ENCODE peak calls at places on chromosomes 16 and 17, in five cellular contexts. N, E, G, I and B are unnamed samples. For H3K4me1, the result is how much of the 10 kb centered on the place peaks cover.

GRCh38 chr16:83171396-83171795 is 544.6 kb downstream of the CDH13 start:
- DNase-seq in N (no peak), E (no peak), G (no peak), I (no peak), B (no peak)

GRCh38 chr16:81190667-81191066 is 47.8 kb upstream of the BCO1 start:
- DNase-seq in N (no peak), E (peak), G (no peak), I (no peak), B (no peak)

GRCh38 chr17:36019423-36019822 is 1.7 kb upstream of the CCL23 start:
- DNase-seq in N (no peak), E (no peak), G (no peak), I (no peak), B (no peak)

GRCh38 chr17:73311781-73312641 is at the start of gene CDC42EP4:
- DNase-seq in N (peak), E (peak), G (peak), I (peak), B (peak)

GRCh38 chr16:19555938-19556778 is 655 bp downstream of the VPS35L start:
- DNase-seq in N (no peak), E (peak), G (no peak), I (peak), B (peak)

GRCh38 chr17:67585077-67585602 is 132.6 kb upstream of the NOL11 start:
- DNase-seq in N (no peak), E (peak), G (no peak), I (no peak), B (peak)

GRCh38 chr16:49365711-49366509 is 7.7 kb upstream of the C16orf78 start:
- DNase-seq in N (no peak), E (no peak), G (no peak), I (no peak), B (no peak)

GRCh38 chr16:19115148-19116021 is 1.6 kb downstream of the ITPRIPL2 start:
- DNase-seq in N (no peak), E (no peak), G (no peak), I (no peak), B (no peak)

GRCh38 chr17:37541880-37542675 is 52.4 kb downstream of the DUSP14 start:
- DNase-seq in N (no peak), E (no peak), G (no peak), I (no peak), B (no peak)

GRCh38 chr16:30615358-30616076 is 5.3 kb upstream of the ZNF689 start:
- DNase-seq in N (peak), E (peak), G (no peak), I (peak), B (no peak)

GRCh38 chr17:1725642-1726511 is 1.4 kb downstream of the WDR81 start:
- DNase-seq in N (no peak), E (no peak), G (no peak), I (no peak), B (no peak)

GRCh38 chr17:17575360-17576251 is 15.9 kb downstream of the PEMT start:
- DNase-seq in N (no peak), E (peak), G (no peak), I (no peak), B (no peak)

GRCh38 chr16:89945654-89946053 is 2.9 kb upstream of the DEF8 start:
- DNase-seq in N (no peak), E (peak), G (no peak), I (no peak), B (no peak)

GRCh38 chr16:11236855-11237254 is 19.1 kb downstream of the SOCS1 start:
- DNase-seq in N (peak), E (no peak), G (no peak), I (no peak), B (no peak)

GRCh38 chr16:892536-893255 is 78.1 kb downstream of the LMF1 start:
- DNase-seq in N (no peak), E (no peak), G (no peak), I (no peak), B (no peak)

GRCh38 chr16:83609178-83609577 is 198.6 kb upstream of the HSBP1 start:
- DNase-seq in N (no peak), E (no peak), G (no peak), I (no peak), B (no peak)

GRCh38 chr17:18187816-18188761 is 4.5 kb downstream of the ALKBH5 start:
- DNase-seq in N (no peak), E (peak), G (no peak), I (no peak), B (no peak)

GRCh38 chr16:75263291-75263962 is 12.0 kb upstream of the BCAR1 start:
- DNase-seq in N (no peak), E (no peak), G (no peak), I (no peak), B (no peak)

GRCh38 chr16:27096375-27096774 is 29.6 kb downstream of the C16orf82 start:
- DNase-seq in N (no peak), E (no peak), G (no peak), I (no peak), B (no peak)

GRCh38 chr16:66576306-66576705 is 3.0 kb upstream of the CMTM2 start:
- DNase-seq in N (no peak), E (no peak), G (no peak), I (no peak), B (no peak)

GRCh38 chr16:68642436-68643064 is 2.6 kb upstream of the CDH3 start:
- DNase-seq in N (no peak), E (no peak), G (no peak), I (no peak), B (no peak)

GRCh38 chr16:88626646-88627045 is 11.7 kb upstream of the IL17C start:
- DNase-seq in N (no peak), E (no peak), G (no peak), I (no peak), B (no peak)

GRCh38 chr16:57533618-57534336 is 2.6 kb downstream of the CCDC102A start:
- DNase-seq in N (peak), E (no peak), G (no peak), I (no peak), B (no peak)

GRCh38 chr16:73847090-73847489 is 449.5 kb upstream of the PSMD7 start:
- DNase-seq in N (no peak), E (no peak), G (no peak), I (no peak), B (no peak)

GRCh38 chr16:20844588-20844987 is 38.3 kb downstream of the REXO5 start:
- DNase-seq in N (no peak), E (no peak), G (no peak), I (no peak), B (no peak)

GRCh38 chr16:35011-35775 is 18.2 kb downstream of the POLR3K start:
- DNase-seq in N (peak), E (no peak), G (no peak), I (no peak), B (no peak)

GRCh38 chr16:67779256-67780014 is 26.9 kb downstream of the RANBP10 start:
- DNase-seq in N (no peak), E (no peak), G (no peak), I (no peak), B (no peak)

GRCh38 chr17:45427181-45427835 is 5.4 kb downstream of the ARHGAP27 start:
- DNase-seq in N (no peak), E (no peak), G (no peak), I (no peak), B (no peak)

DNA sequence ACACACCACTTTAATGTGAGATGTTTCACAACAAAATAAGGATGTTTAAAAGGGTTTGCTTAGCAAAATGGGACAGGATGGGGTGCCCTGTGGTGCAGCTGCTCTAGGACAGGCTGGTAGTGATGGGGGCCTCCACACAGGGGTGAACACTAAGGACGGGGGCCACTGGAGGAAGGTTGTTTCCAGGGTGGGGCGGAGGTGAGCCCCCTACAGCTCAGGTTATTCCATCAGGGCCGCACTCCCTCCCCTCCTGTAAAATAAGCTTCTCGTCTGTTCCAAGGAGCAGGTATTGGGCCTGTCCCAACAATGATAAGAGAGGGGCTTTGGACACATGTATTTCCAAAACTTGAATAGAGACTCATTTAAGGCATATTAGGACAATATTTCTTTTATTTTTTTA is 1.9 kb upstream of the HEXD start:
- DNase-seq in N (no peak), E (no peak), G (no peak), I (no peak), B (no peak)
- H3K4me1 ChIP-seq in N (under half), E (under half), G (under half), I (under half), B (under half)

GRCh38 chr17:81386646-81387234 is 8.5 kb upstream of the BAHCC1 start:
- DNase-seq in N (peak), E (no peak), G (no peak), I (no peak), B (no peak)
- H3K27ac ChIP-seq in N (peak), E (peak), G (peak), I (peak), B (no peak)

DNA sequence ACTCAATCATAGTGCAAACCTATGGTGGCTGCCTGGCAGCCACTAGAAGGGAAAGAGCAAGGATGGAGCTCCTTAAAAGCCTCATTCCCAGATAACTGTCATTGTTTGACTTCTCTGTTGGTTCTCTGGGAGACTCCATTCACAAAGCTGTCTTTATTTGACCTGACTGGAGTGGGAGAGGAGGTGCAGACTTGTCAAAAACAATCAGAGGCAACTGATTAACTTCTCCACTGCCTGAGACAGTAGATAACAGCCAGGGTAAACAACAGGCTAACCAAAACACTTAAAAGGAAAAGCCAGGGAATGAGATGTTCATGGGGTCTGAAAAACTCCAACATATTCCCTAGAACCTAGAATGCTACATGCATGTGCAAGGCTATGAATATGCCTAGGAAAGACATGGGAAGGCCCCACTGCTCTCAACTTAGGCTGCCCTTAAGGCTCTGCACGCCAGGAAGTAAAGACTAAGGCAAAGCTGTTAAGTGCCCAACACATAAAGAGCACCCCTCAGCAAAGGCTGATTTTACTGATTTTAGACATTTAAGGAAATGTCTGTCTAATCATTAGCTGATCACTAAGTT is 82.0 kb downstream of the TTC19 start:
- DNase-seq in N (no peak), E (no peak), G (no peak), I (no peak), B (no peak)
- H3K4me3 ChIP-seq in N (no peak), E (no peak), G (no peak), I (no peak), B (no peak)

GRCh38 chr17:78223061-78223460 is 8.4 kb upstream of the TMEM235 start:
- DNase-seq in N (no peak), E (no peak), G (no peak), I (no peak), B (no peak)
- H3K4me1 ChIP-seq in N (under half), E (under half), G (under half), I (under half), B (under half)

GRCh38 chr17:6085812-6086211 is 15.6 kb downstream of the WSCD1 start:
- DNase-seq in N (no peak), E (no peak), G (no peak), I (no peak), B (no peak)
- H3K27ac ChIP-seq in N (no peak), E (no peak), G (no peak), I (no peak), B (no peak)